ENCODE peak calls at places on chromosomes 11 and 22, in seven cellular contexts. B is fibroblast of lung; X is lower lobe of right lung; Z is CD8-positive, alpha-beta memory T cell; C is GM23248; N is H7; U is fibroblast of the aortic adventitia. D is an unnamed sample.

GRCh38 chr22:40624770-40625169 is 11.7 kb downstream of the MRTFA start:
- DNase-seq in C (no peak), Z (no peak), B (no peak), U (no peak), N (no peak), X (no peak), D (no peak)

GRCh38 chr11:13486926-13487660 is 8.7 kb downstream of the PTH start:
- DNase-seq in N (peak; percentile 72), B (no peak), X (peak; percentile 82), Z (peak; percentile 55), C (peak; percentile 67), U (peak; percentile 6), D (peak; percentile 57)

GRCh38 chr22:22721681-22722309 is 77.4 kb downstream of the GGTLC2 start:
- DNase-seq in N (no peak), X (peak; percentile 73), U (peak; percentile 70), B (peak; percentile 46), Z (peak; percentile 37), C (peak; percentile 87), D (no peak)

GRCh38 chr22:49308300-49308699 is 519.4 kb downstream of the BRD1 start:
- DNase-seq in U (no peak), N (no peak), X (no peak), B (no peak), C (no peak), Z (no peak), D (no peak)

GRCh38 chr11:30342736-30343166 is 19.8 kb downstream of the ARL14EP start:
- DNase-seq in B (no peak), N (no peak), Z (no peak), C (no peak), U (no peak), X (no peak), D (no peak)

GRCh38 chr22:27420817-27421361 is 380.7 kb downstream of the MN1 start:
- DNase-seq in X (peak; percentile 64), B (peak; percentile 98), C (peak; percentile 92), N (no peak), U (peak; percentile 99), Z (no peak), D (no peak)

GRCh38 chr22:44187652-44188230 is 7.0 kb downstream of the PARVG start:
- DNase-seq in Z (no peak), N (no peak), U (no peak), X (no peak), C (no peak), B (no peak), D (no peak)

GRCh38 chr11:132312161-132312560 is 941.7 kb downstream of the NTM start:
- DNase-seq in X (no peak), U (peak; percentile 79), B (peak; percentile 86), Z (no peak), C (peak; percentile 60), N (no peak), D (no peak)

GRCh38 chr22:50299724-50300619 is 7.5 kb downstream of the PLXNB2 start:
- DNase-seq in X (no peak), N (peak; percentile 98), C (peak; percentile 43), B (no peak), Z (no peak), U (no peak), D (no peak)

GRCh38 chr11:2150206-2150847 is 10.7 kb downstream of the INS start:
- DNase-seq in N (peak; percentile 84), B (peak; percentile 54), X (no peak), C (peak; percentile 54), U (peak; percentile 60), Z (no peak), D (no peak)

GRCh38 chr11:44315947-44316387 is 6.0 kb upstream of the ALX4 start:
- DNase-seq in U (no peak), C (peak; percentile 61), B (peak; percentile 52), Z (no peak), X (no peak), N (peak; percentile 81), D (no peak)

DNA sequence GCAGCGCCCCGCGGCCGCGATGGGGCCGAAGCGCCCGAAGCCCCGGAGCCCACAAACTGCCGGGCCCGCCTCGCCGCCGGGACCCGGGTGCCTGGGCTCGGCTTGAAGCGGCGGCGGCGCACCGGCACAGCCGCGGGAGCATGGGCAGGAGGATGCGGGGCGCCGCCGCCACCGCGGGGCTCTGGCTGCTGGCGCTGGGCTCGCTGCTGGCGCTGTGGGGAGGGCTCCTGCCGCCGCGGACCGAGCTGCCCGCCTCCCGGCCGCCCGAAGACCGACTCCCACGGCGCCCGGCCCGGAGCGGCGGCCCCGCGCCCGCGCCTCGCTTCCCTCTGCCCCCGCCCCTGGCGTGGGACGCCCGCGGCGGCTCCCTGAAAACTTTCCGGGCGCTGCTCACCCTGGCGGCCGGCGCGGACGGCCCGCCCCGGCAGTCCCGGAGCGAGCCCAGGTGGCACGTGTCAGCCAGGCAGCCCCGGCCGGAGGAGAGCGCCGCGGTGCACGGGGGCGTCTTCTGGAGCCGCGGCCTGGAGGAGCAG is 303 bp downstream of the FJX1 start:
- DNase-seq in C (peak; percentile 84), N (peak; percentile 84), Z (no peak), X (peak; percentile 49), B (peak; percentile 50), U (no peak), D (no peak)
- H3K4me3 ChIP-seq in C (peak overlapping the region; percentile 72), N (peak overlapping the region; percentile 60), Z (no peak overlapping the region), X (peak overlapping the region; percentile 65), B (peak overlapping the region; percentile 79), U (peak overlapping the region; percentile 76), D (no peak overlapping the region)

GRCh38 chr22:18091478-18091877 is 13.7 kb downstream of the PEX26 start:
- DNase-seq in B (no peak), U (no peak), Z (no peak), X (no peak), C (peak; percentile 58), N (no peak), D (no peak)
- H3K4me3 ChIP-seq in B (peak overlapping the region; percentile 0), U (peak overlapping the region; percentile 51), Z (peak overlapping the region; percentile 39), X (peak overlapping the region; percentile 44), C (peak overlapping the region; percentile 63), N (no peak overlapping the region), D (no peak overlapping the region)

GRCh38 chr11:114208371-114208770 is 87.8 kb upstream of the NNMT start:
- DNase-seq in N (no peak), U (no peak), C (no peak), X (no peak), B (no peak), Z (peak; percentile 31), D (peak; percentile 44)
- H3K4me3 ChIP-seq in N (no peak overlapping the region), U (no peak overlapping the region), C (no peak overlapping the region), X (no peak overlapping the region), B (no peak overlapping the region), Z (no peak overlapping the region), D (peak overlapping the region; percentile 61)

DNA sequence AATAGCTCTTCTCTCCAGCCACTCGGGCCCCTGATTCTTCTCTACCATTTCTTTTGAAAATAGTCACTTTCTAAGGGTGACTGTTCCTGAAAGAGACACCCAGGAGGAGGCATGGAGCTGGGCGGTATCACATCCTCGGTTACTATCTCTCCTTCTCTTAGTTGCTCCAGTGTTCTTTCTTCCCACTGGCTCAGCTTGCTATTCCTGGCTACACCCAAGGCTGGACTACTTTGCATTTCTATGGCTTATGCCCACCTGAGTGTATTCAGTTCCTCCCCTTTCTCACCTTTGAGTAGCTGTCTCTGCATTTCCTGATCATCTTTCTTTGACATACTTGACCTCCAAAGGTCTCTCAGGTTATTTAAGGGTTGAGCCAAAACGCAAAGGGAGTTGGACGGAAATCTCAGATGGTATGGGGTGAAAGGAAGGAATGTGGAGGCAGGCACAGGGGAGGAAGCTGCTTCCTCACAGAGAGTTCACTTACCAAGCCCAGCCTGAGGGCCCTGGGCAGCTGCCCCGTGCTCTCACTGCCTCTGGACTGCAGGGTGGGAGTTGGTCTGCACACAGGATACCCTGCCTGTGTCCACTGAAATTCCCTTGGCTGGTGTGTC is 155.7 kb downstream of the SNX19 start:
- DNase-seq in Z (no peak), C (no peak), N (peak; percentile 36), X (no peak), B (no peak), U (no peak), D (no peak)
- H3K4me3 ChIP-seq in Z (no peak overlapping the region), C (no peak overlapping the region), N (no peak overlapping the region), X (no peak overlapping the region), B (no peak overlapping the region), U (no peak overlapping the region), D (no peak overlapping the region)

GRCh38 chr11:117814766-117815261 is 9.7 kb downstream of the FXYD2 start:
- DNase-seq in N (peak; percentile 39), Z (peak; percentile 82), C (no peak), X (peak; percentile 82), B (peak; percentile 48), U (no peak), D (peak; percentile 80)
- H3K4me3 ChIP-seq in N (no peak overlapping the region), Z (peak overlapping the region; percentile 13), C (no peak overlapping the region), X (no peak overlapping the region), B (no peak overlapping the region), U (no peak overlapping the region), D (peak overlapping the region; percentile 48)

GRCh38 chr22:31064369-31064768 is 16.7 kb upstream of the SMTN start:
- DNase-seq in C (no peak), U (no peak), X (no peak), B (no peak), N (no peak), Z (no peak), D (no peak)
- H3K4me3 ChIP-seq in C (no peak overlapping the region), U (no peak overlapping the region), X (no peak overlapping the region), B (no peak overlapping the region), N (no peak overlapping the region), Z (no peak overlapping the region), D (no peak overlapping the region)

DNA sequence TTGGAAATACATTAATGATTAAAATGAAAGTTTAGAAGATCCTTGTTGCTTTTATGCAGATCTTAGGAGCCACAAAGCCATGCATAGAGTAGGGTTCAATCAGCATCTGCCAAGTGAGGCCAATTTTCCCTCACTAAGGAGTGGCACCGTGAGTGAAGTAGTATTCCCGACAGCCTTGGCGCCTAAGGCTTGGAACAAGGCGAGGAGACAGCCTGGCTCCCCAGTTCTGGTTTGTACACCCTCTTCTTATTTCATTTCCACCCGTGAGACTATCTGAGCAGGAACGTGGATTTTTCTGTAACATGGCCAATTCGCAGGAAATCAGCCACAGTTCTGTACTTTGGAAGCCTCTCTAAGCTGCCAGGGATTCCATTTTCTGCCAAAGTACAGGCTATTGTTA is 22.6 kb downstream of the FADS2 start:
- DNase-seq in Z (no peak), C (no peak), N (no peak), B (no peak), X (no peak), U (no peak), D (no peak)
- H3K4me3 ChIP-seq in Z (no peak overlapping the region), C (no peak overlapping the region), N (no peak overlapping the region), B (no peak overlapping the region), X (no peak overlapping the region), U (no peak overlapping the region), D (no peak overlapping the region)

GRCh38 chr11:106959800-106960199 is 58.5 kb downstream of the GUCY1A2 start:
- DNase-seq in N (no peak), U (peak; percentile 6), Z (no peak), X (no peak), C (peak; percentile 52), B (peak; percentile 54), D (no peak)
- H3K4me3 ChIP-seq in N (no peak overlapping the region), U (no peak overlapping the region), Z (no peak overlapping the region), X (no peak overlapping the region), C (no peak overlapping the region), B (no peak overlapping the region), D (no peak overlapping the region)